ENCODE peak calls at places on chromosomes 1 and 21, in five cellular contexts. Q is stimulated activated CD4-positive, alpha-beta T cell treated with anti-CD3 and anti-CD28 coated beads, TNF-alpha, amount 100 ng/mL, for 1 hour; M is activated gamma-delta T cell treated with Interleukin-2 at 50 U/mL for 16 hours; J is AG10803; U is Panc1. A is an unnamed sample.

GRCh38 chr1:4169991-4170390 is 269.9 kb upstream of the C1orf174 start:
- DNase-seq in M (no peak), J (no peak), Q (no peak), U (no peak), A (no peak)

GRCh38 chr1:2275796-2276536 is 47.8 kb downstream of the SKI start:
- DNase-seq in M (no peak), Q (no peak), J (peak; percentile 62), U (no peak), A (no peak)

GRCh38 chr21:14964658-14965057 is 100.1 kb downstream of the NRIP1 start:
- DNase-seq in J (no peak), M (no peak), U (no peak), Q (no peak), A (no peak)

GRCh38 chr1:99264201-99265021 is at the start of gene PLPPR4:
- DNase-seq in U (no peak), J (peak; percentile 49), Q (no peak), M (no peak), A (no peak)

GRCh38 chr1:19313636-19313959 is 1.5 kb downstream of the SLC66A1 start:
- DNase-seq in U (no peak), Q (no peak), J (no peak), M (no peak), A (no peak)

GRCh38 chr1:83583351-83584014 is 415.4 kb downstream of the TTLL7 start:
- DNase-seq in Q (no peak), J (peak; percentile 13), M (peak; percentile 10), U (no peak), A (no peak)

GRCh38 chr1:198373376-198373775 is 167.1 kb downstream of the ATP6V1G3 start:
- DNase-seq in Q (no peak), M (no peak), U (no peak), J (peak; percentile 28), A (no peak)

GRCh38 chr1:163307479-163308171 is 14.1 kb upstream of the NUF2 start:
- DNase-seq in U (no peak), J (peak; percentile 73), M (no peak), Q (no peak), A (no peak)

GRCh38 chr1:204578867-204579664 is 62.9 kb downstream of the MDM4 start:
- DNase-seq in Q (no peak), J (peak; percentile 9), U (no peak), M (no peak), A (no peak)

GRCh38 chr1:51264470-51264869 is 28.4 kb downstream of the RNF11 start:
- DNase-seq in M (no peak), J (peak; percentile 96), Q (no peak), U (no peak), A (no peak)

GRCh38 chr1:32816676-32817158 is 441 bp downstream of the YARS1 start:
- DNase-seq in Q (no peak), J (peak; percentile 48), M (no peak), U (no peak), A (no peak)

GRCh38 chr1:213659580-213660547 is 327.9 kb upstream of the PROX1 start:
- DNase-seq in U (no peak), J (no peak), M (no peak), Q (no peak), A (no peak)

GRCh38 chr1:30851286-30851685 is 57.3 kb downstream of the SDC3 start:
- DNase-seq in M (no peak), J (no peak), Q (no peak), U (no peak), A (no peak)

GRCh38 chr1:149888999-149889289 is 10.4 kb upstream of the BOLA1 start:
- DNase-seq in U (no peak), J (peak; percentile 43), Q (no peak), M (no peak), A (no peak)

GRCh38 chr1:47435506-47436303 is 2.1 kb upstream of the FOXD2 start:
- DNase-seq in J (no peak), Q (no peak), M (no peak), U (no peak), A (no peak)

GRCh38 chr1:200738733-200739498 is at the start of gene CAMSAP2:
- DNase-seq in J (peak; percentile 86), Q (peak; percentile 52), M (peak; percentile 29), U (no peak), A (peak; percentile 54)

GRCh38 chr1:32878183-32878582 is 7.5 kb upstream of the FNDC5 start:
- DNase-seq in Q (no peak), M (no peak), U (no peak), J (peak; percentile 34), A (no peak)

GRCh38 chr1:63326473-63327380 is 4.4 kb downstream of the FOXD3 start:
- DNase-seq in Q (no peak), J (no peak), U (no peak), M (no peak), A (no peak)

GRCh38 chr1:183264132-183264531 is 78.1 kb downstream of the LAMC2 start:
- DNase-seq in Q (no peak), J (no peak), U (no peak), M (no peak), A (no peak)

GRCh38 chr21:45386336-45386727 is 18.6 kb upstream of the COL18A1 start:
- DNase-seq in Q (no peak), J (no peak), U (no peak), M (no peak), A (no peak)

GRCh38 chr1:25550155-25550506 is 6.7 kb downstream of the LDLRAP1 start:
- DNase-seq in Q (no peak), J (peak; percentile 19), U (no peak), M (no peak), A (no peak)

GRCh38 chr1:34167091-34167788 is 2.2 kb upstream of the CSMD2 start:
- DNase-seq in U (no peak), J (no peak), Q (no peak), M (no peak), A (no peak)

GRCh38 chr1:25810341-25811299 is 9.1 kb upstream of the MTFR1L start:
- DNase-seq in M (peak; percentile 82), Q (peak; percentile 85), U (peak; percentile 42), J (peak; percentile 43), A (peak; percentile 50)

GRCh38 chr1:77533660-77534295 is 148.7 kb downstream of the ZZZ3 start:
- DNase-seq in Q (peak; percentile 30), M (peak; percentile 60), J (peak; percentile 80), U (no peak), A (peak; percentile 12)

GRCh38 chr1:185861630-185862029 is 127.4 kb downstream of the HMCN1 start:
- DNase-seq in M (no peak), J (no peak), U (no peak), Q (no peak), A (no peak)

GRCh38 chr1:220879509-220880366 is 495 bp downstream of the HLX start:
- DNase-seq in M (no peak), J (peak; percentile 44), Q (no peak), U (no peak), A (no peak)

GRCh38 chr21:38486221-38486620 is 12.1 kb downstream of the ERG start:
- DNase-seq in M (no peak), J (peak; percentile 31), U (no peak), Q (no peak), A (no peak)

GRCh38 chr1:3547055-3548005 is 64.0 kb downstream of the MEGF6 start:
- DNase-seq in M (no peak), Q (no peak), J (no peak), U (no peak), A (no peak)

GRCh38 chr1:117821782-117822447 is 107.5 kb downstream of the GDAP2 start:
- DNase-seq in M (no peak), J (peak; percentile 92), Q (no peak), U (peak; percentile 55), A (no peak)

GRCh38 chr1:62530516-62531154 is 66.7 kb upstream of the ANGPTL3 start:
- DNase-seq in M (no peak), U (no peak), Q (no peak), J (peak; percentile 39), A (no peak)

GRCh38 chr1:168845083-168845650 is 116.2 kb upstream of the DPT start:
- DNase-seq in J (no peak), Q (no peak), U (no peak), M (no peak), A (no peak)

GRCh38 chr1:33149453-33150190 is 32.2 kb downstream of the TRIM62 start:
- DNase-seq in U (no peak), J (no peak), M (no peak), Q (no peak), A (no peak)

GRCh38 chr1:114033219-114033706 is 54.0 kb downstream of the OLFML3 start:
- DNase-seq in U (peak; percentile 10), J (no peak), Q (no peak), M (no peak), A (no peak)

GRCh38 chr1:44643721-44644330 is 30.5 kb downstream of the TMEM53 start:
- DNase-seq in M (no peak), U (no peak), Q (no peak), J (no peak), A (no peak)

GRCh38 chr1:233647083-233647482 is 33.2 kb downstream of the KCNK1 start:
- DNase-seq in Q (no peak), M (no peak), U (no peak), J (peak; percentile 55), A (no peak)